ENCODE peak calls at places on chromosomes 11 and 22, in six cellular contexts. B is activated T-helper 9 cell treated with anti-CD3 and anti-CD28 coated beads, Interleukin-2, amount 50 U/mL, for 16 hours; Q is cardiac fibroblast; Z is NCI-H774; J is thyroid gland; D is iris pigment epithelial cell. Y is an unnamed sample.

GRCh38 chr22:36166086-36166485 is 5.5 kb upstream of the APOL3 start:
- DNase-seq in B (no peak), Q (no peak), Z (no peak), J (no peak), D (no peak), Y (no peak)

GRCh38 chr11:133978816-133979215 is 22.0 kb upstream of the IGSF9B start:
- DNase-seq in B (no peak), Q (peak), Z (no peak), J (no peak), D (no peak), Y (no peak)

GRCh38 chr22:46963672-46964545 is 201.5 kb downstream of the TBC1D22A start:
- DNase-seq in B (no peak), Q (no peak), Z (peak), J (no peak), D (no peak), Y (no peak)

GRCh38 chr11:109193880-109194279 is 228.1 kb upstream of the C11orf87 start:
- DNase-seq in B (no peak), Q (no peak), Z (no peak), J (no peak), D (no peak), Y (no peak)

GRCh38 chr11:976431-977160 is 50.9 kb downstream of the AP2A2 start:
- DNase-seq in B (no peak), Q (peak), Z (no peak), J (no peak), D (peak), Y (no peak)

GRCh38 chr11:46055371-46055770 is 65.9 kb downstream of the PHF21A start:
- DNase-seq in B (no peak), Q (peak), Z (no peak), J (no peak), D (peak), Y (no peak)

GRCh38 chr11:132278801-132279574 is 908.6 kb downstream of the NTM start:
- DNase-seq in B (no peak), Q (peak), Z (peak), J (peak), D (peak), Y (no peak)

GRCh38 chr11:122140535-122140934 is 24.5 kb upstream of the BLID start:
- DNase-seq in B (no peak), Q (peak), Z (no peak), J (no peak), D (peak), Y (no peak)

GRCh38 chr11:33634291-33634834 is 66.3 kb downstream of the C11orf91 start:
- DNase-seq in B (no peak), Q (peak), Z (no peak), J (no peak), D (peak), Y (no peak)

GRCh38 chr11:74138572-74138971 is 32.2 kb downstream of the C2CD3 start:
- DNase-seq in B (no peak), Q (peak), Z (peak), J (peak), D (peak), Y (no peak)

GRCh38 chr11:28017816-28018215 is 90.1 kb downstream of the KIF18A start:
- DNase-seq in B (no peak), Q (peak), Z (no peak), J (no peak), D (peak), Y (no peak)

GRCh38 chr11:91421586-91421985 is 803.0 kb upstream of the FAT3 start:
- DNase-seq in B (no peak), Q (no peak), Z (no peak), J (no peak), D (no peak), Y (peak)